ENCODE peak calls at places on chromosomes 6 and 20, in nine cellular contexts. C is neural crest cell, B is AG10803, G is epithelial cell of proximal tubule, N is AG09319, I is transverse colon, P is heart left ventricle, L is MM.1S, D is Peyer's patch. Q is an unnamed sample.
A peak's percentile ranks its signal among the peaks of the same experiment; 100 is the strongest.

GRCh38 chr6:90537027-90537426 is 49.8 kb downstream of the MAP3K7 start:
- DNase-seq in C (no peak), B (peak; percentile 74), G (no peak), N (peak; percentile 1), I (no peak), P (no peak), L (no peak), D (no peak), Q (no peak)

GRCh38 chr20:7361321-7361720 is 578.9 kb downstream of the HAO1 start:
- DNase-seq in C (no peak), B (no peak), G (no peak), N (no peak), I (no peak), P (no peak), L (no peak), D (no peak), Q (no peak)

GRCh38 chr20:60224914-60225313 is 266.7 kb downstream of the CDH26 start:
- DNase-seq in C (peak; percentile 35), B (peak; percentile 13), G (no peak), N (no peak), I (no peak), P (no peak), L (peak; percentile 21), D (no peak), Q (no peak)

GRCh38 chr6:12033770-12034169 is 21.7 kb downstream of the HIVEP1 start:
- DNase-seq in C (no peak), B (peak; percentile 54), G (peak; percentile 74), N (no peak), I (no peak), P (no peak), L (no peak), D (no peak), Q (no peak)

GRCh38 chr20:31924561-31924960 is 27.3 kb downstream of the PDRG1 start:
- DNase-seq in C (no peak), B (no peak), G (no peak), N (no peak), I (no peak), P (no peak), L (no peak), D (no peak), Q (no peak)

GRCh38 chr6:42136508-42137191 is 5.8 kb downstream of the C6orf132 start:
- DNase-seq in C (peak; percentile 26), B (peak; percentile 47), G (peak; percentile 59), N (no peak), I (peak; percentile 40), P (no peak), L (no peak), D (peak; percentile 71), Q (no peak)

GRCh38 chr20:51767867-51768758 is at the start of gene ATP9A:
- DNase-seq in C (peak; percentile 13), B (peak; percentile 35), G (no peak), N (no peak), I (peak; percentile 40), P (peak; percentile 40), L (no peak), D (peak; percentile 51), Q (no peak)

GRCh38 chr6:38393986-38394385 is 245.7 kb downstream of the BTBD9 start:
- DNase-seq in C (no peak), B (no peak), G (no peak), N (no peak), I (no peak), P (no peak), L (no peak), D (no peak), Q (no peak)

GRCh38 chr20:61515922-61516321 is 263.9 kb downstream of the CDH4 start:
- DNase-seq in C (no peak), B (no peak), G (no peak), N (no peak), I (no peak), P (no peak), L (no peak), D (no peak), Q (no peak)

GRCh38 chr6:46042355-46042999 is 26.8 kb upstream of the CLIC5 start:
- DNase-seq in C (no peak), B (peak; percentile 18), G (no peak), N (no peak), I (peak; percentile 30), P (no peak), L (peak; percentile 35), D (peak; percentile 55), Q (no peak)

GRCh38 chr6:72968704-72969103 is 256.6 kb downstream of the KHDC1L start:
- DNase-seq in C (no peak), B (no peak), G (peak; percentile 89), N (no peak), I (no peak), P (no peak), L (no peak), D (no peak), Q (no peak)

GRCh38 chr20:56949318-56949717 is 317.1 kb downstream of the BMP7 start:
- DNase-seq in C (no peak), B (no peak), G (no peak), N (no peak), I (no peak), P (no peak), L (no peak), D (no peak), Q (no peak)

GRCh38 chr20:60993647-60994046 is 258.4 kb upstream of the CDH4 start:
- DNase-seq in C (peak; percentile 8), B (no peak), G (no peak), N (no peak), I (no peak), P (no peak), L (no peak), D (no peak), Q (no peak)

DNA sequence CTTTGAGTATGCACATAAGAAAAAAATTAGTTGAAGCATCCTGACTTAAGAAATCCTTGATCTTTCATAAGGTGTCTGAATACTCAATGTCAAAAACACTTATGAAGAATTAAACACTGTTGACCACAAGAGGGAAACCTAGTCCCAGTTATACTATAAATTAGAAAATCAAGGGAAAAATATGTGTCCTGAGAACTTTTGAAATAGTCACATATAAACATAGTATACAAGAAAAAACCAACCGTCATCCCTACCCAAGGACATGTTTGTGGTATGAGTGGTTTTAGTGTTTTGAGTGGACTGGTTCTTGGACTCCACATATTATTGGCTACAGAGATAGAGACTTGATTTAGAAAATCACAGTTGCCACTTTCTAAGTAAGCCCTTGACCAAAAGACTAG is 7.6 kb upstream of the HLA-DRA start:
- DNase-seq in C (no peak), B (peak; percentile 22), G (no peak), N (no peak), I (no peak), P (no peak), L (peak; percentile 44), D (no peak), Q (no peak)
- TF ChIP-seq CTCF in C (peak; percentile 82), B (peak; percentile 41), G (peak; percentile 49), N (peak; percentile 18), I (peak; percentile 30), P (peak; percentile 59), L (peak; percentile 53), D (peak; percentile 80), Q (peak; percentile 80)

DNA sequence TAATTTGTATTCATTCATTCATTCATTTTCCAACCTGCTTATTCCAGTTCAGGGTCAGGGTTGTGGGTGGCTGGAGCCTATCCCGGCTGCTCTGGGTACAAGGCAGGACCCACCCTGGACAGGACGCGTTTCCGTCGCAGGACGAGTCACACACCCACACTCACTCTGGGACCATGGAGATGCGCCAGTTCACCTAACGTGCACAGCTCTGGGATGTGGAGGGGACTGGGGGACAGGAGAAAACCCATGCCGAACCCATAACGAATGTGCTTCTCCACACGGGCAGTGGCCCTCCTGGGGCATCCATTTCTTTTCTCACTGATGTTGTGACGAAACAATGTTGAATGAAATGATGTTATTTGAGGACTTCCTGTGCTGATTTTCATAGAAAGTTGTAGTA is 26.5 kb downstream of the ERMARD start:
- DNase-seq in C (no peak), B (no peak), G (no peak), N (no peak), I (no peak), P (no peak), L (no peak), D (no peak), Q (no peak)
- TF ChIP-seq CTCF in C (no peak), B (no peak), G (no peak), N (no peak), I (no peak), P (no peak), L (no peak), D (no peak), Q (no peak)

GRCh38 chr6:169791721-169792131 is 40.3 kb downstream of the ERMARD start:
- DNase-seq in C (no peak), B (no peak), G (no peak), N (no peak), I (no peak), P (no peak), L (no peak), D (peak; percentile 33), Q (peak; percentile 49)

GRCh38 chr6:169792306-169793015 is 41.0 kb downstream of the ERMARD start:
- DNase-seq in C (no peak), B (no peak), G (no peak), N (no peak), I (no peak), P (no peak), L (no peak), D (peak; percentile 35), Q (peak; percentile 56)

GRCh38 chr6:169793408-169793807 is 42.0 kb downstream of the ERMARD start:
- DNase-seq in C (no peak), B (no peak), G (no peak), N (no peak), I (no peak), P (no peak), L (no peak), D (peak; percentile 40), Q (peak; percentile 58)

GRCh38 chr6:169794317-169795055 is 43.1 kb downstream of the ERMARD start:
- DNase-seq in C (no peak), B (no peak), G (no peak), N (no peak), I (no peak), P (no peak), L (no peak), D (peak; percentile 44), Q (peak; percentile 63)

GRCh38 chr6:169795196-169795595 is 43.8 kb downstream of the ERMARD start:
- DNase-seq in C (no peak), B (no peak), G (no peak), N (no peak), I (no peak), P (no peak), L (no peak), D (peak; percentile 4), Q (peak; percentile 13)
- TF ChIP-seq CTCF in C (no peak), B (no peak), G (no peak), N (no peak), I (no peak), P (no peak), L (no peak), D (no peak), Q (no peak)

GRCh38 chr6:106272289-106272688 is 53.3 kb downstream of the ATG5 start:
- DNase-seq in C (no peak), B (no peak), G (no peak), N (no peak), I (no peak), P (no peak), L (no peak), D (no peak), Q (no peak)

GRCh38 chr6:106275692-106276091 is 49.9 kb downstream of the ATG5 start:
- DNase-seq in C (no peak), B (peak; percentile 65), G (no peak), N (no peak), I (no peak), P (no peak), L (no peak), D (no peak), Q (no peak)

DNA sequence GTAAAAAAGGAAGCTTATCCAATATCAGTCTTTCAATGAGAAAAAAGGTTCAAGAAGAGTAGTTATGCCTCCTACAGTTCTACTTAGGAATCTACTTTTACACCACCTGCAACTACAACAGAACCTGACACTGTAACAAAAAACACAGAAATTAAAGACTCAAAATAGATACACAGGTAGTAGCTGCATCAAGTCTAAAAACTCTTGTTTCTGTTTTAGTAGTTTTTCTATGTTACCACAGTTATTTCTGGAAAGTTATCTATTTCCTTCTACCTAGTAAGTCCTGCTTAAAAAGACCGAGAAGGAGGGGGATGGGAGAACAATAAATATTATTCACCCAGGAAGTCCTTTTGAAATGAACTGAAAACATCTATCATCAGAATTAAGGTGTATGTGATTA is 52.5 kb downstream of the ATG5 start:
- DNase-seq in C (no peak), B (no peak), G (no peak), N (no peak), I (no peak), P (no peak), L (peak; percentile 66), D (no peak), Q (no peak)
- TF ChIP-seq CTCF in C (no peak), B (no peak), G (no peak), N (no peak), I (no peak), P (no peak), L (peak; percentile 51), D (peak; percentile 3), Q (no peak)